ENCODE peak calls at places on chromosome 1, in ten cellular contexts. One of them, this sample, is unnamed.

GRCh38 chr1:66237722-66238479 is 296.1 kb upstream of the SGIP1 start:
- DNase-seq in astrocyte of the cerebellum: no peak
- DNase-seq in HL-60: no peak
- DNase-seq in WERI-Rb-1: no peak
- DNase-seq in left ventricle myocardium inferior: no peak
- DNase-seq in PC-3: no peak
- DNase-seq in cardiac fibroblast: no peak
- DNase-seq in AG09309: no peak
- DNase-seq in AG04450: no peak
- DNase-seq in OCI-LY7: no peak
- DNase-seq in this sample: no peak

GRCh38 chr1:50783286-50783685 is 176.8 kb downstream of the FAF1 start:
- DNase-seq in AG09309: no peak
- DNase-seq in astrocyte of the cerebellum: no peak
- DNase-seq in AG04450: no peak
- DNase-seq in PC-3: no peak
- DNase-seq in HL-60: no peak
- DNase-seq in OCI-LY7: no peak
- DNase-seq in left ventricle myocardium inferior: no peak
- DNase-seq in cardiac fibroblast: peak; percentile 3
- DNase-seq in WERI-Rb-1: peak; percentile 28
- DNase-seq in this sample: peak; percentile 56

GRCh38 chr1:66980745-66981367 is 56.1 kb downstream of the MIER1 start:
- DNase-seq in PC-3: peak; percentile 75
- DNase-seq in AG09309: no peak
- DNase-seq in HL-60: no peak
- DNase-seq in astrocyte of the cerebellum: no peak
- DNase-seq in WERI-Rb-1: no peak
- DNase-seq in left ventricle myocardium inferior: no peak
- DNase-seq in AG04450: peak; percentile 4
- DNase-seq in OCI-LY7: no peak
- DNase-seq in cardiac fibroblast: no peak
- DNase-seq in this sample: peak; percentile 69

GRCh38 chr1:240591552-240591951 is 20.4 kb downstream of the GREM2 start:
- DNase-seq in HL-60: no peak
- DNase-seq in astrocyte of the cerebellum: no peak
- DNase-seq in WERI-Rb-1: no peak
- DNase-seq in AG09309: no peak
- DNase-seq in left ventricle myocardium inferior: no peak
- DNase-seq in cardiac fibroblast: no peak
- DNase-seq in PC-3: no peak
- DNase-seq in OCI-LY7: no peak
- DNase-seq in AG04450: no peak
- DNase-seq in this sample: no peak

GRCh38 chr1:7454052-7454815 is 316.9 kb upstream of the VAMP3 start:
- DNase-seq in AG04450: no peak
- DNase-seq in HL-60: no peak
- DNase-seq in OCI-LY7: no peak
- DNase-seq in WERI-Rb-1: peak; percentile 76
- DNase-seq in left ventricle myocardium inferior: peak; percentile 31
- DNase-seq in AG09309: no peak
- DNase-seq in astrocyte of the cerebellum: no peak
- DNase-seq in cardiac fibroblast: no peak
- DNase-seq in PC-3: peak; percentile 18
- DNase-seq in this sample: no peak

GRCh38 chr1:180838535-180838934 is 74.2 kb upstream of the KIAA1614 start:
- DNase-seq in WERI-Rb-1: no peak
- DNase-seq in AG04450: no peak
- DNase-seq in cardiac fibroblast: no peak
- DNase-seq in HL-60: no peak
- DNase-seq in OCI-LY7: no peak
- DNase-seq in AG09309: no peak
- DNase-seq in PC-3: no peak
- DNase-seq in left ventricle myocardium inferior: no peak
- DNase-seq in astrocyte of the cerebellum: no peak
- DNase-seq in this sample: no peak

GRCh38 chr1:67939176-67939751 is 106.0 kb upstream of the GNG12 start:
- DNase-seq in left ventricle myocardium inferior: no peak
- DNase-seq in HL-60: no peak
- DNase-seq in WERI-Rb-1: no peak
- DNase-seq in AG09309: no peak
- DNase-seq in PC-3: no peak
- DNase-seq in OCI-LY7: no peak
- DNase-seq in cardiac fibroblast: no peak
- DNase-seq in AG04450: no peak
- DNase-seq in astrocyte of the cerebellum: no peak
- DNase-seq in this sample: no peak

GRCh38 chr1:14190508-14190907 is 408.0 kb upstream of the KAZN start:
- DNase-seq in OCI-LY7: no peak
- DNase-seq in left ventricle myocardium inferior: no peak
- DNase-seq in PC-3: peak; percentile 69
- DNase-seq in AG09309: no peak
- DNase-seq in HL-60: no peak
- DNase-seq in WERI-Rb-1: no peak
- DNase-seq in AG04450: no peak
- DNase-seq in astrocyte of the cerebellum: peak; percentile 6
- DNase-seq in cardiac fibroblast: no peak
- DNase-seq in this sample: no peak

GRCh38 chr1:32969556-32969955 is 4.9 kb upstream of the RNF19B start:
- DNase-seq in WERI-Rb-1: no peak
- DNase-seq in PC-3: peak; percentile 80
- DNase-seq in AG09309: no peak
- DNase-seq in HL-60: no peak
- DNase-seq in cardiac fibroblast: peak; percentile 40
- DNase-seq in AG04450: no peak
- DNase-seq in OCI-LY7: no peak
- DNase-seq in astrocyte of the cerebellum: peak; percentile 52
- DNase-seq in left ventricle myocardium inferior: no peak
- DNase-seq in this sample: no peak

GRCh38 chr1:32971156-32971555 is 6.5 kb upstream of the RNF19B start:
- DNase-seq in WERI-Rb-1: no peak
- DNase-seq in AG09309: no peak
- DNase-seq in cardiac fibroblast: no peak
- DNase-seq in OCI-LY7: no peak
- DNase-seq in PC-3: no peak
- DNase-seq in HL-60: no peak
- DNase-seq in left ventricle myocardium inferior: no peak
- DNase-seq in astrocyte of the cerebellum: no peak
- DNase-seq in AG04450: no peak
- DNase-seq in this sample: no peak

GRCh38 chr1:32971576-32971975 is 7.0 kb upstream of the RNF19B start:
- DNase-seq in WERI-Rb-1: no peak
- DNase-seq in AG09309: no peak
- DNase-seq in PC-3: no peak
- DNase-seq in AG04450: no peak
- DNase-seq in OCI-LY7: no peak
- DNase-seq in cardiac fibroblast: no peak
- DNase-seq in HL-60: no peak
- DNase-seq in astrocyte of the cerebellum: no peak
- DNase-seq in left ventricle myocardium inferior: no peak
- DNase-seq in this sample: no peak

GRCh38 chr1:32977546-32978087 is 13.0 kb upstream of the RNF19B start:
- DNase-seq in cardiac fibroblast: no peak
- DNase-seq in astrocyte of the cerebellum: no peak
- DNase-seq in AG04450: no peak
- DNase-seq in WERI-Rb-1: no peak
- DNase-seq in HL-60: no peak
- DNase-seq in OCI-LY7: no peak
- DNase-seq in PC-3: no peak
- DNase-seq in left ventricle myocardium inferior: no peak
- DNase-seq in AG09309: no peak
- DNase-seq in this sample: peak; percentile 65

GRCh38 chr1:32972814-32973428 is 8.3 kb upstream of the RNF19B start:
- DNase-seq in astrocyte of the cerebellum: no peak
- DNase-seq in left ventricle myocardium inferior: peak; percentile 45
- DNase-seq in WERI-Rb-1: peak; percentile 85
- DNase-seq in PC-3: peak; percentile 67
- DNase-seq in OCI-LY7: no peak
- DNase-seq in AG04450: no peak
- DNase-seq in AG09309: no peak
- DNase-seq in HL-60: no peak
- DNase-seq in cardiac fibroblast: peak; percentile 66
- DNase-seq in this sample: peak; percentile 50
- H3K4me3 ChIP-seq in astrocyte of the cerebellum: peak overlapping the region; percentile 46
- H3K4me3 ChIP-seq in left ventricle myocardium inferior: peak overlapping the region; percentile 76
- H3K4me3 ChIP-seq in WERI-Rb-1: peak overlapping the region; percentile 69
- H3K4me3 ChIP-seq in PC-3: peak overlapping the region; percentile 69
- H3K4me3 ChIP-seq in OCI-LY7: no peak overlapping the region
- H3K4me3 ChIP-seq in AG04450: peak overlapping the region; percentile 60
- H3K4me3 ChIP-seq in AG09309: peak overlapping the region; percentile 42
- H3K4me3 ChIP-seq in HL-60: peak overlapping the region; percentile 3
- H3K4me3 ChIP-seq in cardiac fibroblast: peak overlapping the region; percentile 55
- H3K4me3 ChIP-seq in this sample: peak overlapping the region; percentile 42

GRCh38 chr1:231420959-231421615 is 1.0 kb downstream of the EGLN1 start:
- DNase-seq in AG04450: no peak
- DNase-seq in left ventricle myocardium inferior: peak; percentile 48
- DNase-seq in WERI-Rb-1: peak; percentile 43
- DNase-seq in OCI-LY7: peak; percentile 75
- DNase-seq in HL-60: no peak
- DNase-seq in PC-3: peak; percentile 45
- DNase-seq in AG09309: no peak
- DNase-seq in astrocyte of the cerebellum: no peak
- DNase-seq in cardiac fibroblast: peak; percentile 52
- DNase-seq in this sample: peak; percentile 59

GRCh38 chr1:231423648-231424047 is 1.6 kb upstream of the EGLN1 start:
- DNase-seq in AG09309: no peak
- DNase-seq in OCI-LY7: no peak
- DNase-seq in AG04450: no peak
- DNase-seq in PC-3: peak; percentile 80
- DNase-seq in HL-60: no peak
- DNase-seq in cardiac fibroblast: no peak
- DNase-seq in left ventricle myocardium inferior: no peak
- DNase-seq in astrocyte of the cerebellum: no peak
- DNase-seq in WERI-Rb-1: no peak
- DNase-seq in this sample: peak; percentile 29

GRCh38 chr1:231421616-231421970 is 494 bp downstream of the EGLN1 start:
- DNase-seq in astrocyte of the cerebellum: no peak
- DNase-seq in OCI-LY7: peak; percentile 74
- DNase-seq in AG04450: no peak
- DNase-seq in cardiac fibroblast: peak; percentile 55
- DNase-seq in WERI-Rb-1: peak; percentile 54
- DNase-seq in PC-3: peak; percentile 57
- DNase-seq in left ventricle myocardium inferior: peak; percentile 44
- DNase-seq in AG09309: no peak
- DNase-seq in HL-60: no peak
- DNase-seq in this sample: peak; percentile 63

GRCh38 chr1:231422798-231423309 is 767 bp upstream of the EGLN1 start:
- DNase-seq in cardiac fibroblast: no peak
- DNase-seq in HL-60: no peak
- DNase-seq in PC-3: no peak
- DNase-seq in AG09309: no peak
- DNase-seq in left ventricle myocardium inferior: no peak
- DNase-seq in astrocyte of the cerebellum: no peak
- DNase-seq in WERI-Rb-1: no peak
- DNase-seq in AG04450: no peak
- DNase-seq in OCI-LY7: no peak
- DNase-seq in this sample: no peak

DNA sequence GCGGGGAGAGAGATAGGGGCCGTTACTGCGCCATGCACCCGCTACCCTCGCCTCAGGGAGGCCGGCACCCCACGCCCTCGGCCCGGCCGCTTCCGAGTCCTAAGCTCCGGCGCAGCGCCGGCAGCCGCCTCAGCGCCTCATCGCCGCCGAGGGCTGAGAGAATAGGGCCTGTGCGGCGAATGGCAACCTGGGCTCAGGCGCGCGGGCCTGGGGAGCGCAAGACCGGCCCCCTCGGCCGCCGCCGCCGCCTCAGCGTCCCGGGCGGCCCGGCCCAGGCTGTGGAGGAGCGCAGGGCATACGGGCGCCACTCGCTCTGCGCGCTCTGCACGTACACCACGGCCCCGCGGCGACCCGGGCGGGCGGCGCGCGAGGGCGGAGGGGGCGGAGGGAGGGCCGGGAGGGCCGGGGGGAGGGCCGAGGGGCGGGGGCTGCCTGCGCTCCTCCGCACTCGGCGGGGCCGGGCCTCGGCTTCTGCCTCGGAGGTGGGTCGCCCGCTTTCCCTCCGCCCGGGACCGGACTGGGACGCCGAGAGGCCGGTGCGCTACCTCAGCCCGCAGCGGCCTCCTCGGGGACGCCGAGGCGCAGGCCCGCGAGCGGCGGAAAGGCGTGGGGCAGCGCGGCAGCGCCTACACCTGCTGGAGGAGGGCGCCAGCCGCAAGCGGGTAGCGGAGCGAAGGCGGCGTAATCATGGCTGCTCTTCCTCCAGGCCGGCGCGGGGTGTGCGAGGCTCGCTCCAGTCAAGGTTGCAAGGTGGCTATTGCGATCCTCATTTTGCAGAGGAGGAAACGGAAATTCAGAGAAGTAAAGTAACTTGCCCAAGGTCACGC is at the start of gene EGLN1:
- DNase-seq in HL-60: peak; percentile 61
- DNase-seq in left ventricle myocardium inferior: peak; percentile 89
- DNase-seq in astrocyte of the cerebellum: peak; percentile 69
- DNase-seq in cardiac fibroblast: peak; percentile 91
- DNase-seq in OCI-LY7: peak; percentile 89
- DNase-seq in AG09309: peak; percentile 37
- DNase-seq in WERI-Rb-1: peak; percentile 85
- DNase-seq in AG04450: peak; percentile 65
- DNase-seq in PC-3: peak; percentile 88
- DNase-seq in this sample: peak; percentile 87
- TF ChIP-seq CTCF in HL-60: peak; percentile 27
- TF ChIP-seq CTCF in left ventricle myocardium inferior: peak; percentile 37
- TF ChIP-seq CTCF in astrocyte of the cerebellum: peak; percentile 20
- TF ChIP-seq CTCF in cardiac fibroblast: no peak
- TF ChIP-seq CTCF in OCI-LY7: peak; percentile 48
- TF ChIP-seq CTCF in AG09309: peak; percentile 16
- TF ChIP-seq CTCF in WERI-Rb-1: peak; percentile 73
- TF ChIP-seq CTCF in AG04450: peak; percentile 32
- TF ChIP-seq CTCF in PC-3: peak; percentile 48
- TF ChIP-seq CTCF in this sample: peak; percentile 18

GRCh38 chr1:221829327-221830011 is 87.6 kb upstream of the DUSP10 start:
- DNase-seq in PC-3: peak; percentile 82
- DNase-seq in AG04450: peak; percentile 70
- DNase-seq in OCI-LY7: no peak
- DNase-seq in WERI-Rb-1: no peak
- DNase-seq in cardiac fibroblast: peak; percentile 79
- DNase-seq in left ventricle myocardium inferior: no peak
- DNase-seq in AG09309: peak; percentile 80
- DNase-seq in HL-60: no peak
- DNase-seq in astrocyte of the cerebellum: peak; percentile 79
- DNase-seq in this sample: peak; percentile 90
- H3K4me3 ChIP-seq in PC-3: peak overlapping the region; percentile 3
- H3K4me3 ChIP-seq in AG04450: no peak overlapping the region
- H3K4me3 ChIP-seq in OCI-LY7: no peak overlapping the region
- H3K4me3 ChIP-seq in WERI-Rb-1: no peak overlapping the region
- H3K4me3 ChIP-seq in cardiac fibroblast: no peak overlapping the region
- H3K4me3 ChIP-seq in left ventricle myocardium inferior: no peak overlapping the region
- H3K4me3 ChIP-seq in AG09309: no peak overlapping the region
- H3K4me3 ChIP-seq in HL-60: no peak overlapping the region
- H3K4me3 ChIP-seq in astrocyte of the cerebellum: no peak overlapping the region
- H3K4me3 ChIP-seq in this sample: no peak overlapping the region

GRCh38 chr1:175341631-175342429 is 149.3 kb upstream of the KIAA0040 start:
- DNase-seq in OCI-LY7: no peak
- DNase-seq in cardiac fibroblast: no peak
- DNase-seq in left ventricle myocardium inferior: no peak
- DNase-seq in astrocyte of the cerebellum: no peak
- DNase-seq in AG04450: no peak
- DNase-seq in AG09309: no peak
- DNase-seq in HL-60: no peak
- DNase-seq in PC-3: no peak
- DNase-seq in WERI-Rb-1: no peak
- DNase-seq in this sample: no peak

GRCh38 chr1:175343945-175344344 is 151.4 kb upstream of the KIAA0040 start:
- DNase-seq in OCI-LY7: no peak
- DNase-seq in AG04450: no peak
- DNase-seq in left ventricle myocardium inferior: no peak
- DNase-seq in PC-3: no peak
- DNase-seq in astrocyte of the cerebellum: no peak
- DNase-seq in WERI-Rb-1: no peak
- DNase-seq in cardiac fibroblast: no peak
- DNase-seq in AG09309: no peak
- DNase-seq in HL-60: no peak
- DNase-seq in this sample: no peak

DNA sequence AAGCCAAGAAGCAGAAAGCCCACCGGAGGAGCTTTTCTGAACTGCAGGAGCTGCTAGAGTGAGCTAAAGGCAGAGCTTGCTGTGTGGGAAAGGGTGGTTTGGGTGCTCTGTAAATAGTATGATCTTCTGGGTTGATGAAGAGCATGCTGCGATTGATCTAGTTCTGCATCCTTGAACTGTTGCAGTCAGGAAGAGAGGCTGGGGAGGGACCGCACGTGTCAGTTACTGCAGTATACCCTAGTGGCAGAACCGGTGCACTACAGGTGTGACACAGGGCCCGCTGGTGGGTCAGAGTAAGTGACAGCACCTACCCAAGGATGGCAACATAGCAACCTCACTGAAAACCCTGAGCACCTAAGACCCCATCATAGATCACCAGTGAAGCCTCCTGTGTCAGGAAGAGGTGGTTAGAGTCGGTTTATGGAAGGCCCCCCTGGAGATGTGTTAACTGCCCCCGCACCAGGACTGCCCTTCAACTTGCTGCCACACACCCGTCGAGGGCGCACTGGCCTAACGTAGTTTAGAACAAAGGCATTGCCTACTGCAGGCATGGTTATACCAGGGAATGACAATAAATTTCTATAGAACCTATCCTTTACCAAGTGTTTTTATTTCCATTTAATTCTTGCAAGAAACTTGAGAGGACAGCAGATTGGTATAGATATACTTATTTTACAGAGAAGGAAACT is 146.0 kb upstream of the KIAA0040 start:
- DNase-seq in AG09309: no peak
- DNase-seq in WERI-Rb-1: peak; percentile 89
- DNase-seq in HL-60: peak; percentile 8
- DNase-seq in AG04450: no peak
- DNase-seq in cardiac fibroblast: no peak
- DNase-seq in OCI-LY7: peak; percentile 80
- DNase-seq in left ventricle myocardium inferior: no peak
- DNase-seq in astrocyte of the cerebellum: no peak
- DNase-seq in PC-3: peak; percentile 46
- DNase-seq in this sample: no peak
- TF ChIP-seq CTCF in AG09309: peak; percentile 2
- TF ChIP-seq CTCF in WERI-Rb-1: peak; percentile 95
- TF ChIP-seq CTCF in HL-60: peak; percentile 45
- TF ChIP-seq CTCF in AG04450: peak; percentile 28
- TF ChIP-seq CTCF in cardiac fibroblast: no peak
- TF ChIP-seq CTCF in OCI-LY7: peak; percentile 83
- TF ChIP-seq CTCF in left ventricle myocardium inferior: peak; percentile 49
- TF ChIP-seq CTCF in astrocyte of the cerebellum: no peak
- TF ChIP-seq CTCF in PC-3: peak; percentile 57
- TF ChIP-seq CTCF in this sample: peak; percentile 43

This sample was measured in fibroblast of villous mesenchyme.